ENCODE peak calls at places on chromosomes 4 and X, in six cellular contexts. X is lower leg skin, N is PC-3, Q is endodermal cell, G is memory B cell, I is SK-N-DZ. D is an unnamed sample.
A peak's percentile ranks its signal among the peaks of the same experiment; 100 is the strongest.

GRCh38 chrX:76029385-76029784 is 143.5 kb upstream of the PBDC1 start:
- DNase-seq in X (no peak), N (no peak), Q (no peak), G (no peak), I (no peak), D (no peak)

GRCh38 chr4:125368684-125369083 is 53.9 kb downstream of the FAT4 start:
- DNase-seq in X (no peak), N (peak; percentile 66), Q (no peak), G (no peak), I (no peak), D (no peak)

GRCh38 chr4:152693875-152694274 is 14.1 kb upstream of the TMEM154 start:
- DNase-seq in X (no peak), N (no peak), Q (peak; percentile 33), G (no peak), I (no peak), D (no peak)

GRCh38 chr4:110108470-110108869 is 89.9 kb downstream of the ELOVL6 start:
- DNase-seq in X (no peak), N (no peak), Q (no peak), G (no peak), I (no peak), D (no peak)

GRCh38 chr4:174181827-174182226 is 101.6 kb downstream of the FBXO8 start:
- DNase-seq in X (no peak), N (no peak), Q (no peak), G (no peak), I (no peak), D (no peak)

GRCh38 chrX:102712216-102712966 is at the start of gene GPRASP2:
- DNase-seq in X (peak; percentile 88), N (peak; percentile 46), Q (peak; percentile 72), G (no peak), I (peak; percentile 72), D (no peak)

GRCh38 chr4:1325681-1326635 is 21.1 kb upstream of the UVSSA start:
- DNase-seq in X (no peak), N (no peak), Q (no peak), G (no peak), I (no peak), D (no peak)

GRCh38 chrX:112368371-112368770 is 285.8 kb upstream of the TRPC5 start:
- DNase-seq in X (no peak), N (no peak), Q (peak; percentile 65), G (no peak), I (no peak), D (no peak)

GRCh38 chr4:16896871-16897270 is 1.6 kb downstream of the LDB2 start:
- DNase-seq in X (no peak), N (no peak), Q (no peak), G (no peak), I (no peak), D (no peak)